ENCODE peak calls at places on chromosome 11, in six cellular contexts. U is ovary; W is sigmoid colon; R is K562; Z is MG63; S is effector memory CD4-positive, alpha-beta T cell. E is an unnamed sample.

GRCh38 chr11:61065955-61066638 is 36.2 kb upstream of the CD5 start:
- DNase-seq in Z (no peak), S (no peak), W (peak; percentile 48), U (no peak), R (no peak), E (peak; percentile 37)

GRCh38 chr11:17864478-17864941 is 129.9 kb downstream of the KCNC1 start:
- DNase-seq in U (no peak), Z (no peak), W (no peak), R (peak; percentile 34), S (no peak), E (no peak)

GRCh38 chr11:73230276-73230875 is 12.3 kb downstream of the P2RY2 start:
- DNase-seq in U (no peak), W (peak; percentile 39), R (no peak), Z (no peak), S (no peak), E (peak; percentile 5)

GRCh38 chr11:119368121-119369034 is 13.1 kb downstream of the USP2 start:
- DNase-seq in S (no peak), R (peak; percentile 85), U (peak; percentile 70), Z (peak; percentile 97), W (peak; percentile 77), E (no peak)

GRCh38 chr11:120209750-120210650 is 832 bp upstream of the OAF start:
- DNase-seq in S (no peak), U (peak; percentile 58), Z (no peak), R (no peak), W (no peak), E (no peak)

GRCh38 chr11:124970925-124971324 is 16.9 kb downstream of the CCDC15 start:
- DNase-seq in Z (no peak), W (no peak), R (peak; percentile 4), U (no peak), S (no peak), E (no peak)

GRCh38 chr11:10561043-10561818 is 7.2 kb downstream of the LYVE1 start:
- DNase-seq in Z (no peak), W (no peak), U (no peak), S (no peak), R (no peak), E (no peak)

GRCh38 chr11:11086979-11087378 is 229.1 kb upstream of the ZBED5 start:
- DNase-seq in R (no peak), S (no peak), U (no peak), Z (no peak), W (no peak), E (no peak)

GRCh38 chr11:28488336-28488735 is 380.1 kb downstream of the METTL15 start:
- DNase-seq in U (no peak), S (no peak), Z (no peak), R (no peak), W (no peak), E (no peak)

GRCh38 chr11:132111781-132112380 is 741.5 kb downstream of the NTM start:
- DNase-seq in Z (peak; percentile 79), S (no peak), R (no peak), W (no peak), U (no peak), E (no peak)

GRCh38 chr11:111944139-111944538 is 7.0 kb downstream of the DIXDC1 start:
- DNase-seq in W (no peak), Z (peak; percentile 46), U (no peak), S (no peak), R (no peak), E (no peak)

GRCh38 chr11:67664696-67665536 is 9.5 kb downstream of the ALDH3B2 start:
- DNase-seq in R (no peak), S (no peak), W (no peak), U (no peak), Z (no peak), E (no peak)

GRCh38 chr11:75809991-75810390 is 5.0 kb upstream of the UVRAG start:
- DNase-seq in R (no peak), S (no peak), Z (no peak), U (no peak), W (no peak), E (no peak)

GRCh38 chr11:111162306-111162705 is 83.2 kb upstream of the POU2AF2 start:
- DNase-seq in S (no peak), R (no peak), U (no peak), W (no peak), Z (no peak), E (no peak)

GRCh38 chr11:115469361-115469760 is 34.9 kb downstream of the CADM1 start:
- DNase-seq in S (no peak), Z (no peak), W (no peak), R (no peak), U (no peak), E (no peak)

GRCh38 chr11:61919113-61919840 is 1.9 kb upstream of the RAB3IL1 start:
- DNase-seq in Z (no peak), S (no peak), W (peak; percentile 57), R (peak; percentile 82), U (peak; percentile 29), E (no peak)

GRCh38 chr11:118078972-118079411 is 2.1 kb downstream of the TMPRSS4 start:
- DNase-seq in Z (no peak), R (no peak), W (no peak), U (no peak), S (no peak), E (no peak)

GRCh38 chr11:75151346-75152047 is 590 bp downstream of the SLCO2B1 start:
- DNase-seq in U (no peak), W (no peak), S (no peak), Z (no peak), R (no peak), E (no peak)

GRCh38 chr11:113198907-113199660 is 115.3 kb upstream of the TTC12 start:
- DNase-seq in W (no peak), Z (no peak), U (no peak), R (no peak), S (no peak), E (no peak)

GRCh38 chr11:24234822-24235508 is 261.9 kb upstream of the LUZP2 start:
- DNase-seq in U (no peak), R (no peak), W (no peak), S (no peak), Z (peak; percentile 12), E (no peak)

GRCh38 chr11:92048415-92048814 is 176.2 kb upstream of the FAT3 start:
- DNase-seq in U (no peak), W (no peak), Z (peak; percentile 1), R (peak; percentile 14), S (no peak), E (no peak)

GRCh38 chr11:131683666-131684065 is 313.3 kb downstream of the NTM start:
- DNase-seq in S (no peak), U (no peak), Z (no peak), W (no peak), R (no peak), E (no peak)

GRCh38 chr11:14275081-14275480 is 83.9 kb downstream of the RRAS2 start:
- DNase-seq in U (no peak), Z (no peak), R (no peak), W (no peak), S (no peak), E (no peak)

GRCh38 chr11:32821517-32821916 is 8.2 kb upstream of the PRRG4 start:
- DNase-seq in S (no peak), U (no peak), Z (no peak), R (no peak), W (no peak), E (no peak)

GRCh38 chr11:128877726-128878125 is 10.6 kb upstream of the KCNJ1 start:
- DNase-seq in Z (no peak), R (no peak), W (no peak), S (no peak), U (no peak), E (no peak)

GRCh38 chr11:75759832-75760231 is 8.7 kb upstream of the DGAT2 start:
- DNase-seq in S (no peak), Z (no peak), R (no peak), U (no peak), W (no peak), E (no peak)

GRCh38 chr11:20158597-20159257 is 1.5 kb downstream of the DBX1 start:
- DNase-seq in Z (peak; percentile 40), S (no peak), U (peak; percentile 63), W (peak; percentile 61), R (peak; percentile 57), E (no peak)

GRCh38 chr11:88402784-88403183 is 65.2 kb upstream of the CTSC start:
- DNase-seq in S (no peak), Z (no peak), R (no peak), U (no peak), W (no peak), E (no peak)

GRCh38 chr11:2621919-2622318 is 77.9 kb downstream of the KCNQ1OT1 start:
- DNase-seq in U (no peak), W (no peak), R (no peak), S (no peak), Z (no peak), E (no peak)

GRCh38 chr11:2631161-2631560 is 68.6 kb downstream of the KCNQ1OT1 start:
- DNase-seq in R (no peak), U (no peak), S (no peak), W (no peak), Z (no peak), E (no peak)

GRCh38 chr11:2630679-2631078 is 69.1 kb downstream of the KCNQ1OT1 start:
- DNase-seq in U (no peak), R (no peak), W (no peak), Z (no peak), S (no peak), E (no peak)

DNA sequence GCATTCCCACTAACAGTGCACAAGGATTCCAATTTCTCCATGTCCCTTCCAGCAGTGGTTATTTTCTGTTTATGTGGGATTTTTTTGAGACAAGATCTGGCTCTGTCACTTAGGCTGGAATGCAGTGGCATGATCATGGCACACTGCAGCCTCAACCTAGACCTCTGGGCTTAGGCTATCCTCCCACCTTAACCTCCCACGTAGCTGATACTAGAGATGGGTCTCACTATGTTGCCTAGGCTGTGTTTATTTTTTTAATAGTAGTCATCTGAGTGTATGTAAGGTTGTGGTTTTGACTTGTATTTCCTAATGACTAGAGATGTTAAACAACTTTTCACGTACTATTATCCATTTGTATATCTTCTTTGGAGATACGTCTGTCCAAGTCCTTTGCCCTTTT is 74.6 kb downstream of the KCNQ1OT1 start:
- DNase-seq in U (no peak), W (no peak), S (no peak), Z (no peak), R (no peak), E (no peak)
- H3K9me3 ChIP-seq in U (no peaks in the 10 kb centered on the region), W (no peaks in the 10 kb centered on the region), S (no peaks in the 10 kb centered on the region), Z (peaks cover 27% of the 10 kb centered on the region), R (peaks cover 4% of the 10 kb centered on the region), E (peaks cover 16% of the 10 kb centered on the region)

GRCh38 chr11:63623513-63624140 is 9.4 kb upstream of the PLAAT3 start:
- DNase-seq in Z (no peak), U (no peak), R (no peak), W (no peak), S (no peak), E (no peak)
- H3K4me3 ChIP-seq in Z (no peak overlapping the region), U (no peak overlapping the region), R (no peak overlapping the region), W (no peak overlapping the region), S (no peak overlapping the region), E (no peak overlapping the region)

GRCh38 chr11:35151241-35151640 is 12.3 kb downstream of the CD44 start:
- DNase-seq in R (no peak), S (no peak), Z (peak; percentile 52), W (no peak), U (no peak), E (no peak)
- H3K9me3 ChIP-seq in R (no peaks in the 10 kb centered on the region), S (no peaks in the 10 kb centered on the region), Z (no peaks in the 10 kb centered on the region), W (no peaks in the 10 kb centered on the region), U (no peaks in the 10 kb centered on the region), E (no peaks in the 10 kb centered on the region)

GRCh38 chr11:42778193-42778592 is 533.6 kb upstream of the API5 start:
- DNase-seq in Z (no peak), R (no peak), S (no peak), W (no peak), U (no peak), E (no peak)

GRCh38 chr11:42772886-42773285 is 538.9 kb upstream of the API5 start:
- DNase-seq in U (no peak), R (no peak), S (no peak), Z (no peak), W (no peak), E (no peak)

GRCh38 chr11:42777776-42778175 is 534.0 kb upstream of the API5 start:
- DNase-seq in Z (no peak), S (no peak), R (no peak), U (no peak), W (no peak), E (no peak)
- H3K4me3 ChIP-seq in Z (no peak overlapping the region), S (no peak overlapping the region), R (no peak overlapping the region), U (no peak overlapping the region), W (no peak overlapping the region), E (no peak overlapping the region)

E was measured in ascending aorta.